ENCODE peak calls at places on chromosomes 11 and 22, in five cellular contexts. N, R, E, Z and Q are unnamed samples.

GRCh38 chr11:2806351-2807058 is 79.1 kb downstream of the CDKN1C start:
- DNase-seq in Z (no peak), E (no peak), N (peak), R (peak), Q (peak)

GRCh38 chr11:26777276-26777939 is 55.5 kb upstream of the SLC5A12 start:
- DNase-seq in E (no peak), R (no peak), N (no peak), Z (peak), Q (no peak)

GRCh38 chr11:48036466-48036865 is 56.1 kb downstream of the PTPRJ start:
- DNase-seq in N (no peak), Z (peak), R (no peak), E (no peak), Q (no peak)

GRCh38 chr11:78742430-78742829 is 167.8 kb upstream of the NARS2 start:
- DNase-seq in E (peak), R (peak), N (no peak), Z (peak), Q (no peak)

GRCh38 chr11:69541501-69542313 is 60.2 kb downstream of the LINC01488 start:
- DNase-seq in E (no peak), N (peak), Z (peak), R (no peak), Q (no peak)

GRCh38 chr22:17931400-17931825 is 92.9 kb downstream of the MICAL3 start:
- DNase-seq in E (no peak), R (no peak), N (no peak), Z (no peak), Q (no peak)

GRCh38 chr22:49324527-49325491 is 502.9 kb downstream of the BRD1 start:
- DNase-seq in R (peak), N (peak), E (no peak), Z (no peak), Q (peak)

GRCh38 chr22:21837184-21837979 is 30.1 kb downstream of the MAPK1 start:
- DNase-seq in R (no peak), E (peak), N (no peak), Z (peak), Q (no peak)

GRCh38 chr11:102664001-102664752 is 39.0 kb upstream of the MMP20 start:
- DNase-seq in Z (no peak), R (no peak), N (no peak), E (no peak), Q (no peak)

GRCh38 chr11:27596388-27596787 is 89.8 kb upstream of the LIN7C start:
- DNase-seq in R (no peak), Z (no peak), N (no peak), E (no peak), Q (no peak)

GRCh38 chr11:69963533-69964246 is 114.4 kb upstream of the ANO1 start:
- DNase-seq in N (no peak), Z (peak), R (no peak), E (no peak), Q (no peak)

GRCh38 chr11:33329705-33330329 is 72.6 kb downstream of the HIPK3 start:
- DNase-seq in Z (peak), N (no peak), R (no peak), E (peak), Q (no peak)

GRCh38 chr11:96326954-96327353 is 16.0 kb downstream of the MAML2 start:
- DNase-seq in E (no peak), N (no peak), Z (no peak), R (no peak), Q (no peak)

GRCh38 chr22:46568102-46568809 is 30.8 kb upstream of the CELSR1 start:
- DNase-seq in N (no peak), E (no peak), R (no peak), Z (no peak), Q (no peak)

GRCh38 chr22:35648066-35649025 is at the start of gene APOL6:
- DNase-seq in R (no peak), N (no peak), E (no peak), Z (peak), Q (peak)

GRCh38 chr11:27088353-27088752 is 47.7 kb downstream of the BBOX1 start:
- DNase-seq in N (no peak), Z (no peak), R (no peak), E (no peak), Q (no peak)

GRCh38 chr22:44669725-44670027 is 32.3 kb upstream of the PRR5 start:
- DNase-seq in E (no peak), R (no peak), N (no peak), Z (peak), Q (no peak)

GRCh38 chr11:63837719-63838118 is 1.2 kb upstream of the MARK2 start:
- DNase-seq in N (no peak), Z (no peak), R (no peak), E (no peak), Q (no peak)

DNA sequence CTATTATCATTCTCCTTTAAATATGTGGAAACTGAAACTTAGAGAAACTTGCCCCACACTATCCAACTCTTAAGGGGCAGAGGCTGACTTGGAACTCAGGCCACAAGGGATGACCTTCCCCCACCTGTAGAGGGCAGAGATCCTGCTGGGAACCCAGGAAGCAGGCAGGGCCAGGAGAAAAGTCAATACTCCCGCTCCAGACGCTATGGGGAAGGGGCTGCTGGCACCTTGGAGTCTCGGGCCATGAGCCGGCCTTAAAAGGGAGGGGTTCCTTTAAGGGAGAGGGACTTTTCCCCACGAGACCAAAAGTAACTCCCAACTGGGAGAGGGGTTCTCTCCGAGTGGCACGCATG is 620 bp upstream of the ANO5 start:
- DNase-seq in E (no peak), R (no peak), N (no peak), Z (no peak), Q (no peak)
- TF ChIP-seq CTCF in E (peak), R (no peak), N (no peak), Z (no peak), Q (no peak)

GRCh38 chr11:61922539-61922938 is 5.2 kb upstream of the RAB3IL1 start:
- DNase-seq in E (no peak), R (peak), N (peak), Z (peak), Q (peak)
- TF ChIP-seq CTCF in E (no peak), R (no peak), N (no peak), Z (no peak), Q (no peak)

GRCh38 chr11:61104963-61105362 is 2.7 kb downstream of the CD5 start:
- DNase-seq in N (no peak), R (no peak), Z (no peak), E (no peak), Q (no peak)
- TF ChIP-seq CTCF in N (no peak), R (no peak), Z (no peak), E (no peak), Q (no peak)

GRCh38 chr11:74681686-74682651 is 49.3 kb downstream of the CHRDL2 start:
- DNase-seq in R (peak), Z (peak), E (peak), N (peak), Q (no peak)

GRCh38 chr11:74683941-74684481 is 47.2 kb downstream of the CHRDL2 start:
- DNase-seq in E (no peak), N (peak), R (no peak), Z (peak), Q (no peak)

GRCh38 chr11:74684661-74685060 is 46.6 kb downstream of the CHRDL2 start:
- DNase-seq in R (no peak), Z (no peak), N (no peak), E (no peak), Q (no peak)

GRCh38 chr11:74682731-74683278 is 48.4 kb downstream of the CHRDL2 start:
- DNase-seq in R (peak), N (peak), Z (no peak), E (no peak), Q (no peak)

GRCh38 chr11:74683279-74683871 is 47.9 kb downstream of the CHRDL2 start:
- DNase-seq in Z (no peak), N (peak), R (no peak), E (no peak), Q (no peak)
- TF ChIP-seq CTCF in Z (peak), N (peak), R (peak), E (no peak), Q (peak)

GRCh38 chr11:30045144-30045543 is 28.3 kb upstream of the KCNA4 start:
- DNase-seq in N (no peak), E (no peak), R (no peak), Z (no peak), Q (no peak)

GRCh38 chr11:30049214-30049613 is 32.4 kb upstream of the KCNA4 start:
- DNase-seq in N (no peak), Z (no peak), E (no peak), R (no peak), Q (no peak)

GRCh38 chr11:30041171-30041570 is 24.3 kb upstream of the KCNA4 start:
- DNase-seq in Z (no peak), E (no peak), R (no peak), N (no peak), Q (no peak)

GRCh38 chr11:30046211-30046945 is 29.5 kb upstream of the KCNA4 start:
- DNase-seq in N (no peak), E (no peak), R (no peak), Z (no peak), Q (no peak)
- TF ChIP-seq CTCF in N (no peak), E (peak), R (no peak), Z (no peak), Q (no peak)

GRCh38 chr11:66868726-66869291 is 11.9 kb downstream of the LRFN4 start:
- DNase-seq in N (no peak), E (no peak), Z (no peak), R (no peak), Q (no peak)
- TF ChIP-seq CTCF in N (no peak), E (peak), Z (no peak), R (no peak), Q (no peak)

GRCh38 chr22:26134654-26135330 is 34.5 kb upstream of the SEZ6L start:
- DNase-seq in R (no peak), E (no peak), Z (no peak), N (no peak), Q (no peak)
- TF ChIP-seq CTCF in R (no peak), E (no peak), Z (no peak), N (no peak), Q (no peak)

DNA sequence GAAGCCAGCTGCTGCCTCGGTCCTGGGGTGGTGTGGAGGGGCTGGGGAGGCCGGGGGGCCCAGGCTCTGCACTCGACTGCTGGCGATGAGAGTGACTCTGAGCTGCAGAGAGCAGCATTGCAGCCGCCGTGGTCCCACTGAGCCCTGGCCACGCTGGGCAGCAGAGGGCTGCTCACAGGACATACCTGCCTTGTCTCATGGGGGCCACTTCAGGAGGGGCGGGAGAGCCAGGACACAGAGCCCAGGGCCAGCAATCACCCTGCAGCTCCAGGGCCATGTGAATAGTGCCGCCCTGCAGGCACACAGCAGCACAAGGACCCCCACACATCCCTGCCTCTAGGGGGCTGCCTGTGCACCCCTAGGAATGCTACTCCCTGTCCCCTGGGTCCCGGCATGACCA is 147.0 kb downstream of the CRYBB2 start:
- DNase-seq in N (no peak), Z (no peak), E (no peak), R (no peak), Q (no peak)
- TF ChIP-seq CTCF in N (no peak), Z (no peak), E (no peak), R (no peak), Q (no peak)

GRCh38 chr22:32836286-32836859 is 34.9 kb downstream of the TIMP3 start:
- DNase-seq in N (no peak), Z (peak), E (no peak), R (no peak), Q (no peak)
- TF ChIP-seq CTCF in N (no peak), Z (peak), E (peak), R (peak), Q (peak)